ENCODE peak calls at places on chromosomes 1 and 21, in six cellular contexts. One of them, this sample, is unnamed.

GRCh38 chr1:183291802-183292515 is 105.9 kb downstream of the LAMC2 start:
- DNase-seq in H9: no peak
- DNase-seq in IMR-90: peak
- DNase-seq in mesenchymal stem cell: peak
- DNase-seq in H1: peak
- DNase-seq in neuronal stem cell: no peak
- DNase-seq in this sample: peak

GRCh38 chr1:168234846-168235547 is 9.2 kb downstream of the SFT2D2 start:
- DNase-seq in H9: peak
- DNase-seq in IMR-90: peak
- DNase-seq in H1: no peak
- DNase-seq in neuronal stem cell: no peak
- DNase-seq in mesenchymal stem cell: peak
- DNase-seq in this sample: peak

GRCh38 chr1:213905315-213905714 is 82.5 kb upstream of the PROX1 start:
- DNase-seq in H9: no peak
- DNase-seq in IMR-90: no peak
- DNase-seq in neuronal stem cell: no peak
- DNase-seq in mesenchymal stem cell: no peak
- DNase-seq in H1: no peak
- DNase-seq in this sample: no peak

GRCh38 chr1:159979257-159979656 is 25.2 kb upstream of the SLAMF9 start:
- DNase-seq in H9: no peak
- DNase-seq in H1: no peak
- DNase-seq in IMR-90: peak
- DNase-seq in mesenchymal stem cell: no peak
- DNase-seq in neuronal stem cell: no peak
- DNase-seq in this sample: no peak

GRCh38 chr1:109769335-109770078 is 5.8 kb upstream of the EPS8L3 start:
- DNase-seq in H9: no peak
- DNase-seq in IMR-90: peak
- DNase-seq in H1: no peak
- DNase-seq in neuronal stem cell: no peak
- DNase-seq in mesenchymal stem cell: peak
- DNase-seq in this sample: no peak

GRCh38 chr1:1419812-1420653 is 1.0 kb downstream of the ANKRD65 start:
- DNase-seq in H9: peak
- DNase-seq in IMR-90: no peak
- DNase-seq in H1: no peak
- DNase-seq in mesenchymal stem cell: no peak
- DNase-seq in neuronal stem cell: no peak
- DNase-seq in this sample: no peak

GRCh38 chr1:33332357-33332789 is 11.5 kb upstream of the A3GALT2 start:
- DNase-seq in H9: no peak
- DNase-seq in IMR-90: peak
- DNase-seq in H1: no peak
- DNase-seq in mesenchymal stem cell: no peak
- DNase-seq in neuronal stem cell: no peak
- DNase-seq in this sample: no peak

GRCh38 chr1:111471012-111471411 is 2.8 kb upstream of the C1orf162 start:
- DNase-seq in IMR-90: no peak
- DNase-seq in H9: no peak
- DNase-seq in mesenchymal stem cell: no peak
- DNase-seq in H1: no peak
- DNase-seq in neuronal stem cell: no peak
- DNase-seq in this sample: no peak

GRCh38 chr21:45862544-45863207 is 118.9 kb upstream of the COL6A1 start:
- DNase-seq in H9: no peak
- DNase-seq in H1: no peak
- DNase-seq in IMR-90: no peak
- DNase-seq in neuronal stem cell: no peak
- DNase-seq in mesenchymal stem cell: no peak
- DNase-seq in this sample: no peak

GRCh38 chr1:12078938-12079861 is 16.1 kb downstream of the TNFRSF8 start:
- DNase-seq in H9: peak
- DNase-seq in neuronal stem cell: peak
- DNase-seq in H1: peak
- DNase-seq in IMR-90: peak
- DNase-seq in mesenchymal stem cell: peak
- DNase-seq in this sample: peak

GRCh38 chr1:247373721-247374141 is 42.1 kb upstream of the ZNF496 start:
- DNase-seq in H9: peak
- DNase-seq in IMR-90: peak
- DNase-seq in neuronal stem cell: peak
- DNase-seq in H1: peak
- DNase-seq in mesenchymal stem cell: no peak
- DNase-seq in this sample: peak

GRCh38 chr1:18293291-18293690 is 185.7 kb downstream of the IGSF21 start:
- DNase-seq in H1: no peak
- DNase-seq in mesenchymal stem cell: no peak
- DNase-seq in IMR-90: no peak
- DNase-seq in neuronal stem cell: no peak
- DNase-seq in H9: no peak
- DNase-seq in this sample: no peak

GRCh38 chr1:245154429-245155185 is at the start of gene KIF26B:
- DNase-seq in IMR-90: peak
- DNase-seq in H9: peak
- DNase-seq in neuronal stem cell: peak
- DNase-seq in mesenchymal stem cell: peak
- DNase-seq in H1: peak
- DNase-seq in this sample: peak

GRCh38 chr1:179077396-179077795 is 4.5 kb upstream of the TOR3A start:
- DNase-seq in H1: no peak
- DNase-seq in mesenchymal stem cell: no peak
- DNase-seq in neuronal stem cell: no peak
- DNase-seq in H9: no peak
- DNase-seq in IMR-90: peak
- DNase-seq in this sample: no peak

GRCh38 chr1:11550664-11551283 is 71.8 kb downstream of the DISP3 start:
- DNase-seq in H9: peak
- DNase-seq in neuronal stem cell: peak
- DNase-seq in H1: peak
- DNase-seq in mesenchymal stem cell: peak
- DNase-seq in IMR-90: peak
- DNase-seq in this sample: peak

GRCh38 chr21:14545906-14546480 is at the start of gene SAMSN1:
- DNase-seq in IMR-90: no peak
- DNase-seq in mesenchymal stem cell: peak
- DNase-seq in neuronal stem cell: no peak
- DNase-seq in H9: no peak
- DNase-seq in H1: no peak
- DNase-seq in this sample: no peak

GRCh38 chr21:45698493-45698947 is 55.0 kb downstream of the PCBP3 start:
- DNase-seq in IMR-90: peak
- DNase-seq in neuronal stem cell: no peak
- DNase-seq in H1: no peak
- DNase-seq in mesenchymal stem cell: peak
- DNase-seq in H9: no peak
- DNase-seq in this sample: no peak

GRCh38 chr1:181136738-181137122 is 48.2 kb downstream of the IER5 start:
- DNase-seq in H9: no peak
- DNase-seq in neuronal stem cell: no peak
- DNase-seq in H1: no peak
- DNase-seq in mesenchymal stem cell: no peak
- DNase-seq in IMR-90: no peak
- DNase-seq in this sample: no peak

GRCh38 chr1:207172885-207173284 is 68.9 kb downstream of the C4BPA start:
- DNase-seq in neuronal stem cell: no peak
- DNase-seq in mesenchymal stem cell: no peak
- DNase-seq in IMR-90: no peak
- DNase-seq in H1: no peak
- DNase-seq in H9: no peak
- DNase-seq in this sample: no peak

GRCh38 chr21:44895859-44896258 is 22.4 kb upstream of the PTTG1IP start:
- DNase-seq in H1: no peak
- DNase-seq in IMR-90: no peak
- DNase-seq in mesenchymal stem cell: no peak
- DNase-seq in H9: no peak
- DNase-seq in neuronal stem cell: no peak
- DNase-seq in this sample: no peak

GRCh38 chr1:109762821-109763645 is 690 bp downstream of the EPS8L3 start:
- DNase-seq in H1: no peak
- DNase-seq in mesenchymal stem cell: peak
- DNase-seq in H9: no peak
- DNase-seq in neuronal stem cell: no peak
- DNase-seq in IMR-90: peak
- DNase-seq in this sample: no peak

GRCh38 chr1:5989731-5990271 is 2.4 kb downstream of the NPHP4 start:
- DNase-seq in neuronal stem cell: no peak
- DNase-seq in mesenchymal stem cell: no peak
- DNase-seq in H1: no peak
- DNase-seq in IMR-90: no peak
- DNase-seq in H9: no peak
- DNase-seq in this sample: no peak

GRCh38 chr1:5990913-5991783 is 1.1 kb downstream of the NPHP4 start:
- DNase-seq in IMR-90: peak
- DNase-seq in H9: no peak
- DNase-seq in mesenchymal stem cell: peak
- DNase-seq in H1: no peak
- DNase-seq in neuronal stem cell: peak
- DNase-seq in this sample: peak

GRCh38 chr1:5992814-5993552 is 758 bp upstream of the NPHP4 start:
- DNase-seq in H9: no peak
- DNase-seq in H1: no peak
- DNase-seq in IMR-90: no peak
- DNase-seq in neuronal stem cell: no peak
- DNase-seq in mesenchymal stem cell: peak
- DNase-seq in this sample: peak

GRCh38 chr1:5992034-5992813 is at the start of gene NPHP4:
- DNase-seq in IMR-90: peak
- DNase-seq in neuronal stem cell: peak
- DNase-seq in H1: peak
- DNase-seq in H9: peak
- DNase-seq in mesenchymal stem cell: peak
- DNase-seq in this sample: peak

DNA sequence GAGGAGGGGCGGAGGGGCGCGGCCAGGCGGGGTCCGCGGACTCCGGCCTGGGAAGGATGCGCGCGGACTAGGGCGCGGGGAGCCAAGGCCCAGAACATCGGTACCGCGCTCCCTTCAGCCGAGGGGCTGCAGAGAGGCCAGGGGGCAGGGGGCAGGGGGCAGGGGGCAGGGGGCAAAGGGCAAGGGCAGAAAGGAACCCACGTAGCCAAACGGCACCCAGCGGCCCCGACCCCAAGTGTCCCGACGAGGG is 516 bp downstream of the NPHP4 start:
- DNase-seq in IMR-90: no peak
- DNase-seq in H1: peak
- DNase-seq in mesenchymal stem cell: no peak
- DNase-seq in neuronal stem cell: no peak
- DNase-seq in H9: no peak
- DNase-seq in this sample: peak
- H2BK120ac ChIP-seq in IMR-90: peak
- H2BK120ac ChIP-seq in H1: no peak
- H2BK120ac ChIP-seq in mesenchymal stem cell: peak
- H2BK120ac ChIP-seq in neuronal stem cell: no peak
- H2BK120ac ChIP-seq in H9: no peak
- H2BK120ac ChIP-seq in this sample: no peak

GRCh38 chr1:230502306-230502705 is 76.2 kb upstream of the PGBD5 start:
- DNase-seq in mesenchymal stem cell: no peak
- DNase-seq in IMR-90: no peak
- DNase-seq in H9: no peak
- DNase-seq in neuronal stem cell: no peak
- DNase-seq in H1: no peak
- DNase-seq in this sample: no peak
- H2BK120ac ChIP-seq in mesenchymal stem cell: no peak
- H2BK120ac ChIP-seq in IMR-90: no peak
- H2BK120ac ChIP-seq in H9: no peak
- H2BK120ac ChIP-seq in neuronal stem cell: no peak
- H2BK120ac ChIP-seq in H1: no peak
- H2BK120ac ChIP-seq in this sample: no peak

GRCh38 chr1:223844521-223844961 is 1.2 kb downstream of the TP53BP2 start:
- DNase-seq in H1: no peak
- DNase-seq in IMR-90: no peak
- DNase-seq in H9: no peak
- DNase-seq in neuronal stem cell: no peak
- DNase-seq in mesenchymal stem cell: peak
- DNase-seq in this sample: no peak

GRCh38 chr1:223845810-223846667 is at the start of gene TP53BP2:
- DNase-seq in H9: peak
- DNase-seq in H1: peak
- DNase-seq in IMR-90: peak
- DNase-seq in neuronal stem cell: peak
- DNase-seq in mesenchymal stem cell: peak
- DNase-seq in this sample: peak

GRCh38 chr1:223843934-223844333 is 1.8 kb downstream of the TP53BP2 start:
- DNase-seq in H1: no peak
- DNase-seq in mesenchymal stem cell: no peak
- DNase-seq in H9: no peak
- DNase-seq in IMR-90: no peak
- DNase-seq in neuronal stem cell: no peak
- DNase-seq in this sample: no peak

GRCh38 chr1:223846668-223847007 is 891 bp upstream of the TP53BP2 start:
- DNase-seq in neuronal stem cell: no peak
- DNase-seq in H1: peak
- DNase-seq in IMR-90: no peak
- DNase-seq in H9: no peak
- DNase-seq in mesenchymal stem cell: no peak
- DNase-seq in this sample: peak

GRCh38 chr1:223844962-223845809 is 561 bp downstream of the TP53BP2 start:
- DNase-seq in H1: no peak
- DNase-seq in IMR-90: peak
- DNase-seq in neuronal stem cell: peak
- DNase-seq in H9: peak
- DNase-seq in mesenchymal stem cell: peak
- DNase-seq in this sample: peak
- H2BK120ac ChIP-seq in H1: peak
- H2BK120ac ChIP-seq in IMR-90: peak
- H2BK120ac ChIP-seq in neuronal stem cell: peak
- H2BK120ac ChIP-seq in H9: no peak
- H2BK120ac ChIP-seq in mesenchymal stem cell: peak
- H2BK120ac ChIP-seq in this sample: peak

DNA sequence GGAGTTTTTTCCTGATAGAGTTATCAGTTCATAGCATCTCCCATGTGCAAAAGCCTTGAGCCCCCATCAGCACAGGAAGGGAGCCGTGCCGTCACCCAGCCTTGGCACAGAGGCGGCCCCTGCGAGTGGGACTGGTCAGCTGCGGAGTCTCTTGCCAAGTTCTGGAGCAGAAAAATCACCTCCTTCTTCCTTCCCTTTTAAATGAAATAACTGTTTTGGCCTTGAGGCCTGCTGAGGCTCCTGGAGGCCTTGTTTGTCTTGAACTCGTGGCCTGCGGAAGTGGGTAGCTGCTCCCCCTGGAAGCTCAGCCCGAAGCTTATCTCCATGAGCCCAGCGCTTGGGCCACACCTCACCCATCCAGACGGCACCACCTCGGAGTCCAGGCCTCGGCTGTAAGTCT is 145.7 kb upstream of the TMEM51 start:
- DNase-seq in neuronal stem cell: no peak
- DNase-seq in H9: no peak
- DNase-seq in IMR-90: no peak
- DNase-seq in mesenchymal stem cell: no peak
- DNase-seq in H1: no peak
- DNase-seq in this sample: no peak
- H2BK120ac ChIP-seq in neuronal stem cell: no peak
- H2BK120ac ChIP-seq in H9: no peak
- H2BK120ac ChIP-seq in IMR-90: peak
- H2BK120ac ChIP-seq in mesenchymal stem cell: peak
- H2BK120ac ChIP-seq in H1: no peak
- H2BK120ac ChIP-seq in this sample: no peak

This sample was measured in mesendoderm.